ENCODE peak calls at places on chromosomes 4 and X, in eight cellular contexts. N is mammary epithelial cell, K is kidney, P is Peyer's patch, J is fibroblast of lung, X is endodermal cell, R is upper lobe of right lung, M is hepatocyte. Q is an unnamed sample.

GRCh38 chr4:119748853-119749252 is 120.2 kb upstream of the PDE5A start:
- DNase-seq in M (no peak), R (no peak), X (no peak), K (no peak), J (peak; percentile 38), N (no peak), P (no peak), Q (no peak)

GRCh38 chr4:152063301-152064235 is 302.8 kb upstream of the GATB start:
- DNase-seq in X (no peak), J (no peak), P (no peak), M (peak; percentile 70), N (no peak), R (no peak), K (no peak), Q (no peak)

GRCh38 chrX:103586314-103586646 is 965 bp downstream of the TCEAL4 start:
- DNase-seq in J (no peak), N (peak; percentile 12), X (peak; percentile 59), K (no peak), P (no peak), M (peak; percentile 15), R (peak; percentile 62), Q (no peak)

GRCh38 chr4:172514801-172515200 is 653.8 kb upstream of the GALNT7 start:
- DNase-seq in K (no peak), N (no peak), M (no peak), J (no peak), X (no peak), R (no peak), P (no peak), Q (no peak)

GRCh38 chr4:143348233-143349077 is 11.8 kb downstream of the GAB1 start:
- DNase-seq in K (no peak), N (no peak), M (peak; percentile 48), J (no peak), R (no peak), X (no peak), P (no peak), Q (no peak)

GRCh38 chrX:39693298-39693697 is 404.5 kb downstream of the BCOR start:
- DNase-seq in J (no peak), R (no peak), M (peak; percentile 62), N (no peak), X (peak; percentile 66), P (no peak), K (no peak), Q (no peak)

GRCh38 chr4:186501554-186501953 is 53.8 kb downstream of the MTNR1A start:
- DNase-seq in N (no peak), R (no peak), X (no peak), J (no peak), P (no peak), K (no peak), M (no peak), Q (no peak)

GRCh38 chr4:6641164-6641970 is 882 bp downstream of the MRFAP1 start:
- DNase-seq in J (peak; percentile 44), M (peak; percentile 75), N (peak; percentile 72), R (no peak), X (peak; percentile 64), K (no peak), P (peak; percentile 47), Q (no peak)

GRCh38 chr4:46781434-46782092 is 127.5 kb downstream of the COX7B2 start:
- DNase-seq in P (no peak), R (no peak), X (no peak), J (no peak), K (peak; percentile 68), M (no peak), N (no peak), Q (no peak)

GRCh38 chr4:136637071-136637777 is 895.1 kb downstream of the PCDH18 start:
- DNase-seq in X (peak; percentile 86), M (peak; percentile 36), P (no peak), R (no peak), J (peak; percentile 18), N (no peak), K (no peak), Q (no peak)

GRCh38 chrX:153522259-153522658 is 4.8 kb downstream of the ATP2B3 start:
- DNase-seq in X (no peak), N (no peak), M (no peak), K (no peak), J (no peak), R (no peak), P (no peak), Q (no peak)

GRCh38 chr4:1843852-1844251 is 12.1 kb downstream of the LETM1 start:
- DNase-seq in R (no peak), M (no peak), X (no peak), P (no peak), J (peak; percentile 46), K (no peak), N (no peak), Q (no peak)

GRCh38 chrX:134476284-134476683 is 16.3 kb downstream of the HPRT1 start:
- DNase-seq in K (no peak), J (no peak), N (no peak), R (no peak), M (no peak), P (no peak), X (no peak), Q (no peak)

GRCh38 chrX:120274958-120275357 is 24.3 kb downstream of the ZBTB33 start:
- DNase-seq in R (no peak), K (no peak), N (no peak), M (no peak), X (peak; percentile 61), J (no peak), P (no peak), Q (no peak)

DNA sequence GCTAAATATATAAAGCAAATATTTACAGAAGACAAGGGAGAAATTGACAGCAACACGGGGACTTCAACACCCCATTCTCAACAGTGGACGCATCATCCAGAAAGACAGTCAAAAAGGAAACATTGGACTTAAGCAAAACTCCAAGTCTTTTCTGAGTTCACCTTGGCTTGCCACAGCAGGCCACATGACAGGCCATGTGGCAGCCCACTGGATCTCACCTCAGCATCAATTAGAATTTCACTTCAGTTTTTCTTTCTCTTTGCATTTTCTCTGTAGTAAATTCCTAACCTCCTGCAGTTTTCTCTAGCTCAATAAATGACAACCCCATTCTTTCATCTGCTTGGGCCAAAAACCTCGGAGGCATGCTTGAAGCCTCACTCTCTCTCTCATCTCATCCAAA is 12.4 kb downstream of the SMIM9 start:
- DNase-seq in M (no peak), R (no peak), P (no peak), X (no peak), N (no peak), K (no peak), J (no peak), Q (no peak)
- H3K4me3 ChIP-seq in M (no peak overlapping the region), R (no peak overlapping the region), P (no peak overlapping the region), X (no peak overlapping the region), N (no peak overlapping the region), K (no peak overlapping the region), J (no peak overlapping the region), Q (no peak overlapping the region)

GRCh38 chr4:12053951-12054350 is 625.3 kb upstream of the HS3ST1 start:
- DNase-seq in K (no peak), R (no peak), X (no peak), M (no peak), P (no peak), J (no peak), N (no peak), Q (no peak)

DNA sequence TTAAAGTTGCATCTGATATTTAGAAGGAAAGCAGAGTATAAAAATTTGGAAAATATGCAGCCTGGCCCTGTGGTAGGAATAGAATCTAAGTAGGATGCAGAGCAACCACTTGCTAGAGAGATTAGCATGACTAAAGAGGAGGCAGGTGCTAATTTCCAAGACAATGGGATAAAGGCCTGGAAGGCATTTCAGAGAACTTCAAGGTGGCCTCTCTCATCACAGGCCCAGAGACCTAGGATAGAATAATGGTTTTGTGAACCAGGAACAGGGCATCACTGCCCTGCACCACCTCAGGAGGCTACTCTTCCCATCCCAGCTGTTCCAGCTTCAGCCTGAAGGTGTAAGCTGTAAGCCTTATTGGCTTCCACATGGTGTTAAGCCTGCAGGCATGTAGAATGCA is 621.7 kb upstream of the HS3ST1 start:
- DNase-seq in R (no peak), P (no peak), N (no peak), X (peak; percentile 61), M (no peak), J (no peak), K (no peak), Q (no peak)
- H3K27ac ChIP-seq in R (no peak overlapping the region), P (no peak overlapping the region), N (no peak overlapping the region), X (no peak overlapping the region), M (no peak overlapping the region), J (no peak overlapping the region), K (no peak overlapping the region), Q (no peak overlapping the region)

GRCh38 chrX:69031181-69031580 is 134.1 kb downstream of the PJA1 start:
- DNase-seq in X (peak; percentile 75), P (no peak), N (no peak), K (no peak), J (no peak), R (no peak), M (no peak), Q (no peak)
- TF ChIP-seq CTCF in X (peak; percentile 66), P (peak; percentile 47), N (no peak), K (peak; percentile 16), J (peak; percentile 39), R (no peak), M (peak; percentile 22), Q (peak; percentile 24)

GRCh38 chrX:115234220-115234557 is 293 bp upstream of the LRCH2 start:
- DNase-seq in N (no peak), R (no peak), M (no peak), X (no peak), K (no peak), J (peak; percentile 56), P (no peak), Q (no peak)
- H3K4me3 ChIP-seq in N (no peak overlapping the region), R (peak overlapping the region; percentile 50), M (peak overlapping the region; percentile 18), X (peak overlapping the region; percentile 76), K (peak overlapping the region; percentile 61), J (peak overlapping the region; percentile 80), P (peak overlapping the region; percentile 51), Q (peak overlapping the region; percentile 80)

GRCh38 chr4:83212041-83212851 is 72.4 kb downstream of the COQ2 start:
- DNase-seq in X (no peak), R (no peak), J (no peak), K (no peak), P (peak; percentile 63), N (peak; percentile 74), M (peak; percentile 22), Q (no peak)
- H3K27ac ChIP-seq in X (no peak overlapping the region), R (peak overlapping the region; percentile 45), J (no peak overlapping the region), K (no peak overlapping the region), P (peak overlapping the region; percentile 64), N (peak overlapping the region; percentile 37), M (peak overlapping the region; percentile 49), Q (no peak overlapping the region)

GRCh38 chr4:94290245-94290644 is 52.4 kb downstream of the HPGDS start:
- DNase-seq in K (no peak), X (no peak), J (no peak), N (no peak), R (no peak), P (no peak), M (no peak), Q (no peak)
- TF ChIP-seq CTCF in K (no peak), X (peak; percentile 48), J (peak; percentile 13), N (peak; percentile 17), R (no peak), P (no peak), M (no peak), Q (no peak)

Q was measured in AG04450.